ENCODE peak calls at places on chromosomes 7 and 10, in seven cellular contexts. One of them, this sample, is unnamed.

GRCh38 chr7:85426487-85426960 is 239.7 kb upstream of the SEMA3D start:
- DNase-seq in left lung: no peak
- DNase-seq in cardiac muscle cell: no peak
- DNase-seq in SK-N-SH: no peak
- DNase-seq in K562: no peak
- DNase-seq in Panc1: no peak
- DNase-seq in CD4-positive, alpha-beta memory T cell: no peak
- DNase-seq in this sample: no peak

GRCh38 chr7:151109094-151110048 is 23.1 kb downstream of the AGAP3 start:
- DNase-seq in Panc1: no peak
- DNase-seq in cardiac muscle cell: no peak
- DNase-seq in left lung: peak; percentile 76
- DNase-seq in CD4-positive, alpha-beta memory T cell: no peak
- DNase-seq in K562: peak; percentile 90
- DNase-seq in SK-N-SH: no peak
- DNase-seq in this sample: no peak

GRCh38 chr10:68721673-68721963 is 579 bp downstream of the CCAR1 start:
- DNase-seq in SK-N-SH: no peak
- DNase-seq in K562: no peak
- DNase-seq in left lung: no peak
- DNase-seq in Panc1: no peak
- DNase-seq in cardiac muscle cell: no peak
- DNase-seq in CD4-positive, alpha-beta memory T cell: no peak
- DNase-seq in this sample: no peak

GRCh38 chr7:137879357-137880158 is 32.8 kb upstream of the DGKI start:
- DNase-seq in SK-N-SH: no peak
- DNase-seq in K562: no peak
- DNase-seq in cardiac muscle cell: no peak
- DNase-seq in left lung: no peak
- DNase-seq in CD4-positive, alpha-beta memory T cell: no peak
- DNase-seq in Panc1: no peak
- DNase-seq in this sample: peak; percentile 29

GRCh38 chr10:118798186-118798811 is 43.5 kb upstream of the CACUL1 start:
- DNase-seq in CD4-positive, alpha-beta memory T cell: no peak
- DNase-seq in SK-N-SH: no peak
- DNase-seq in cardiac muscle cell: no peak
- DNase-seq in K562: no peak
- DNase-seq in Panc1: no peak
- DNase-seq in left lung: no peak
- DNase-seq in this sample: no peak

GRCh38 chr10:24722131-24722675 is 1.5 kb downstream of the ARHGAP21 start:
- DNase-seq in CD4-positive, alpha-beta memory T cell: no peak
- DNase-seq in Panc1: no peak
- DNase-seq in cardiac muscle cell: no peak
- DNase-seq in SK-N-SH: no peak
- DNase-seq in left lung: no peak
- DNase-seq in K562: no peak
- DNase-seq in this sample: no peak

GRCh38 chr7:45267262-45267661 is 109.7 kb downstream of the RAMP3 start:
- DNase-seq in cardiac muscle cell: peak; percentile 58
- DNase-seq in K562: no peak
- DNase-seq in CD4-positive, alpha-beta memory T cell: no peak
- DNase-seq in SK-N-SH: no peak
- DNase-seq in left lung: no peak
- DNase-seq in Panc1: no peak
- DNase-seq in this sample: no peak

GRCh38 chr7:37848297-37848696 is at the start of gene NME8:
- DNase-seq in SK-N-SH: no peak
- DNase-seq in K562: no peak
- DNase-seq in CD4-positive, alpha-beta memory T cell: no peak
- DNase-seq in cardiac muscle cell: no peak
- DNase-seq in left lung: no peak
- DNase-seq in Panc1: no peak
- DNase-seq in this sample: no peak

GRCh38 chr7:27115161-27116018 is 12.9 kb upstream of the HOXA2 start:
- DNase-seq in Panc1: no peak
- DNase-seq in left lung: no peak
- DNase-seq in K562: no peak
- DNase-seq in SK-N-SH: no peak
- DNase-seq in cardiac muscle cell: no peak
- DNase-seq in CD4-positive, alpha-beta memory T cell: no peak
- DNase-seq in this sample: peak; percentile 86
- H3K4me1 ChIP-seq in Panc1: peaks cover 60% of the 10 kb centered on the region
- H3K4me1 ChIP-seq in left lung: peaks cover 9% of the 10 kb centered on the region
- H3K4me1 ChIP-seq in K562: peaks cover 19% of the 10 kb centered on the region
- H3K4me1 ChIP-seq in SK-N-SH: no peaks in the 10 kb centered on the region
- H3K4me1 ChIP-seq in cardiac muscle cell: peaks cover 11% of the 10 kb centered on the region
- H3K4me1 ChIP-seq in CD4-positive, alpha-beta memory T cell: no peaks in the 10 kb centered on the region
- H3K4me1 ChIP-seq in this sample: peaks cover 32% of the 10 kb centered on the region

GRCh38 chr10:106825996-106826395 is 338.5 kb downstream of the SORCS1 start:
- DNase-seq in SK-N-SH: no peak
- DNase-seq in Panc1: no peak
- DNase-seq in left lung: no peak
- DNase-seq in CD4-positive, alpha-beta memory T cell: no peak
- DNase-seq in cardiac muscle cell: peak; percentile 81
- DNase-seq in K562: no peak
- DNase-seq in this sample: no peak
- H3K4me1 ChIP-seq in SK-N-SH: no peaks in the 10 kb centered on the region
- H3K4me1 ChIP-seq in Panc1: no peaks in the 10 kb centered on the region
- H3K4me1 ChIP-seq in left lung: no peaks in the 10 kb centered on the region
- H3K4me1 ChIP-seq in CD4-positive, alpha-beta memory T cell: no peaks in the 10 kb centered on the region
- H3K4me1 ChIP-seq in cardiac muscle cell: peaks cover 34% of the 10 kb centered on the region
- H3K4me1 ChIP-seq in K562: no peaks in the 10 kb centered on the region
- H3K4me1 ChIP-seq in this sample: no peaks in the 10 kb centered on the region

DNA sequence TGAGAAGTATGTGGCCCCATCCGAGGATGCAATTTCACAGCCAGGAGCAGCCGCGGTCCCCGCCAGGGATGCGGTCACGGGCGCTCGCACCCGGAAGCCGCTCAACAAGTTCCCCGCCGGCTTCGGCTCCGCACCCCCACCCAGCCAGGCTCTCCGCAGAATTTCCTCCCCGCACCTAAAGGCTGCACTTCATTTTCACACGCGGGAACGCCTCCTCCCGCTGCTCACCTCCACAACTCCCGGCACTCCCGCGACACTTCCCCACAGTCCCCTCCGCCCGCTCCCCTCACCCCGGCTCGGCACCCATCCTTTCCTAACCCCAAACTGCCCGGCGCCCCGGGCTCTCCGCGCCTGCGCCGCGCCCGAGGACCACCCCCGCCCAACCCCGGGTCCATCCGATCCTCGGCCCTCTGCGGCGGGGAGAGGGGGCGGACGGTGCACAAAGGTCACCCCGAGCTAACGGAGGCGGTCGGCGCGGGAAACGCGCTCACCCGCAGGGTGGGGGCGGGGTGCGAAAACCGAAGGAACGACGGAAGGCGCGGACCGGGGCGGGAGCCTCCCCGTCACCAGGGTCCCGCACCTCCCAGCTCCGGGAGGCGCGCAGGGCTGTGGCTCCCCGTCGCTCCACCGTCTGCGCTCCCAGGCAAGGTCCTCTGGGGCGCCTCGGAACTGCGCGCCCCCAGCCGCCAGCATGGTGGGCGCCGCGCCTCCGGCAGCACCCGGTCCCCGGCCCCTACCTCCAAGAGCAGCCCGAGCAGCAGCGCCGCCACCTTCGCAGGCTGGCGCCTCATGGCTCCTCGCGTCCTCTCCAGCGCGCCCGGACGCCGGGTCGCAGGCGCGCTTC is 546 bp downstream of the VOPP1 start:
- DNase-seq in cardiac muscle cell: peak; percentile 58
- DNase-seq in left lung: peak; percentile 93
- DNase-seq in K562: peak; percentile 81
- DNase-seq in SK-N-SH: peak; percentile 90
- DNase-seq in CD4-positive, alpha-beta memory T cell: peak; percentile 68
- DNase-seq in Panc1: no peak
- DNase-seq in this sample: peak; percentile 69
- H3K4me1 ChIP-seq in cardiac muscle cell: no peaks in the 10 kb centered on the region
- H3K4me1 ChIP-seq in left lung: peaks cover 52% of the 10 kb centered on the region
- H3K4me1 ChIP-seq in K562: peaks cover 35% of the 10 kb centered on the region
- H3K4me1 ChIP-seq in SK-N-SH: peaks cover 45% of the 10 kb centered on the region
- H3K4me1 ChIP-seq in CD4-positive, alpha-beta memory T cell: peaks cover 64% of the 10 kb centered on the region
- H3K4me1 ChIP-seq in Panc1: peaks cover 38% of the 10 kb centered on the region
- H3K4me1 ChIP-seq in this sample: peaks cover 27% of the 10 kb centered on the region

DNA sequence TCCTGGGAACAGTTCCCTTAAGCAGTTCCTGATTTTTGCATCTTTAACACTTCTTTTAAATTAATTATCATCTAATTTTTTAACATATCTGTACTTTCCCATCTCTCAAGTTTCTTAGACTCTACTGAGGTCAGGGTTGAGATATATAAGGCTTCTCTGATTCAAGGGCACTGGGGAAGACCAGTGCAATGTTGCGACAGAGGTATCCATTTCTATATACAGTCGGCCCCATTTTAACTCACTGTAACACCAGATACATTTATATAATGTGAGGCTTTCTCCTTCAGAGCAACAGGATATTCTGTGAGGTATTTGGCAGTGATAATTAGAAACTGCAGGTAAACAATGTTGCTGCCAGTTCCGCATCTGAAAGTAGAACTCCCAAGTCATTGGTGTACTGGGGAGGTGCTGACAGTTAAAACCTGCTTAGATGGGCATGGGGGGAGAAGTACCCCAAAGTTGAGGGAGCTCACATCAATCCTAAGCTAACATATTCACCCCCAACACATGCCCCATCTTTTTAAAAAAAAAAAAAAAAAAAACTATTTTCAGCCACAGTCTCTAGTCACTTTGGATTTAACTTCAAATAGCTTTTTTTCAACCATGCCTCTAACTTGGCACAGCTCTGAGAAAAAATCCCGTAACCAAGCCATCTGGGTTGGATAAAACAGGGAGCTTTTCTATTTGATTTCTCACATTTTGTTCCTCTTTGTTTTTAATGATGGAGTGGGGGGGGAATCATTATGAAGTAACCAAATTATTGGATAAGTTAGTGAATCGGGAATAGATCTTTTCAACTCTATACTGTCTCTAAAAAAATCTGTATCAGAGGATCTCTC is 62.9 kb downstream of the REEP3 start:
- DNase-seq in K562: no peak
- DNase-seq in Panc1: no peak
- DNase-seq in SK-N-SH: no peak
- DNase-seq in left lung: no peak
- DNase-seq in CD4-positive, alpha-beta memory T cell: no peak
- DNase-seq in cardiac muscle cell: no peak
- DNase-seq in this sample: no peak
- H3K4me1 ChIP-seq in K562: peaks cover 9% of the 10 kb centered on the region
- H3K4me1 ChIP-seq in Panc1: peaks cover 11% of the 10 kb centered on the region
- H3K4me1 ChIP-seq in SK-N-SH: peaks cover 8% of the 10 kb centered on the region
- H3K4me1 ChIP-seq in left lung: peaks cover 4% of the 10 kb centered on the region
- H3K4me1 ChIP-seq in CD4-positive, alpha-beta memory T cell: no peaks in the 10 kb centered on the region
- H3K4me1 ChIP-seq in cardiac muscle cell: peaks cover 13% of the 10 kb centered on the region
- H3K4me1 ChIP-seq in this sample: peaks cover 14% of the 10 kb centered on the region

GRCh38 chr10:50531388-50532077 is 92.2 kb downstream of the SGMS1 start:
- DNase-seq in left lung: no peak
- DNase-seq in Panc1: no peak
- DNase-seq in SK-N-SH: no peak
- DNase-seq in CD4-positive, alpha-beta memory T cell: no peak
- DNase-seq in K562: no peak
- DNase-seq in cardiac muscle cell: no peak
- DNase-seq in this sample: no peak
- H3K4me1 ChIP-seq in left lung: no peaks in the 10 kb centered on the region
- H3K4me1 ChIP-seq in Panc1: no peaks in the 10 kb centered on the region
- H3K4me1 ChIP-seq in SK-N-SH: no peaks in the 10 kb centered on the region
- H3K4me1 ChIP-seq in CD4-positive, alpha-beta memory T cell: peaks cover 9% of the 10 kb centered on the region
- H3K4me1 ChIP-seq in K562: peaks cover 8% of the 10 kb centered on the region
- H3K4me1 ChIP-seq in cardiac muscle cell: peaks cover 12% of the 10 kb centered on the region
- H3K4me1 ChIP-seq in this sample: no peaks in the 10 kb centered on the region

GRCh38 chr10:79219276-79219957 is 127.9 kb upstream of the PPIF start:
- DNase-seq in K562: no peak
- DNase-seq in left lung: no peak
- DNase-seq in cardiac muscle cell: no peak
- DNase-seq in SK-N-SH: no peak
- DNase-seq in Panc1: no peak
- DNase-seq in CD4-positive, alpha-beta memory T cell: no peak
- DNase-seq in this sample: no peak
- H3K4me1 ChIP-seq in K562: peaks cover 18% of the 10 kb centered on the region
- H3K4me1 ChIP-seq in left lung: peaks cover 41% of the 10 kb centered on the region
- H3K4me1 ChIP-seq in cardiac muscle cell: peaks cover 48% of the 10 kb centered on the region
- H3K4me1 ChIP-seq in SK-N-SH: peaks cover 33% of the 10 kb centered on the region
- H3K4me1 ChIP-seq in Panc1: no peaks in the 10 kb centered on the region
- H3K4me1 ChIP-seq in CD4-positive, alpha-beta memory T cell: no peaks in the 10 kb centered on the region
- H3K4me1 ChIP-seq in this sample: no peaks in the 10 kb centered on the region

DNA sequence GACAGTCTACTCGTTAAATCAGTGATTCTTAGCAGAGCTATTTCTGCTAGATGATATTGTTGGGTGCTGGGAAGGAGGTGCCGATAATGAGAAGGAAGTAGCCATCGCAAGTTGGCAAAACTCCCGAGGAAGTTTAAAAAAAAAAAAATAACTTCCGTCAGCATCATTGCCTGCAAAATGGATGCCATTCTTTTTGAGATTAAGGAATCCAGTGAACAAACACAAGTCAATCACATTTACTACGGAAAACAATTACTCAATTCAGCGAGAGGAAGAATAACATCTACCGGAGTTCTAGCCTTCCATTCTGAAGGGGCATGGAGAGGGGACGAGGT is 74.4 kb upstream of the SFMBT2 start:
- DNase-seq in left lung: no peak
- DNase-seq in CD4-positive, alpha-beta memory T cell: no peak
- DNase-seq in cardiac muscle cell: no peak
- DNase-seq in Panc1: no peak
- DNase-seq in K562: no peak
- DNase-seq in SK-N-SH: no peak
- DNase-seq in this sample: no peak
- H3K4me1 ChIP-seq in left lung: peaks cover 37% of the 10 kb centered on the region
- H3K4me1 ChIP-seq in CD4-positive, alpha-beta memory T cell: peaks cover 58% of the 10 kb centered on the region
- H3K4me1 ChIP-seq in cardiac muscle cell: peaks cover 18% of the 10 kb centered on the region
- H3K4me1 ChIP-seq in Panc1: no peaks in the 10 kb centered on the region
- H3K4me1 ChIP-seq in K562: no peaks in the 10 kb centered on the region
- H3K4me1 ChIP-seq in SK-N-SH: no peaks in the 10 kb centered on the region
- H3K4me1 ChIP-seq in this sample: no peaks in the 10 kb centered on the region

GRCh38 chr7:154416714-154417113 is 364.5 kb downstream of the DPP6 start:
- DNase-seq in SK-N-SH: no peak
- DNase-seq in cardiac muscle cell: no peak
- DNase-seq in K562: no peak
- DNase-seq in left lung: no peak
- DNase-seq in CD4-positive, alpha-beta memory T cell: no peak
- DNase-seq in Panc1: no peak
- DNase-seq in this sample: no peak

GRCh38 chr7:154419344-154419743 is 367.1 kb downstream of the DPP6 start:
- DNase-seq in SK-N-SH: no peak
- DNase-seq in cardiac muscle cell: no peak
- DNase-seq in CD4-positive, alpha-beta memory T cell: no peak
- DNase-seq in K562: no peak
- DNase-seq in left lung: no peak
- DNase-seq in Panc1: no peak
- DNase-seq in this sample: no peak

GRCh38 chr7:154412105-154412504 is 359.9 kb downstream of the DPP6 start:
- DNase-seq in Panc1: no peak
- DNase-seq in CD4-positive, alpha-beta memory T cell: no peak
- DNase-seq in SK-N-SH: no peak
- DNase-seq in cardiac muscle cell: no peak
- DNase-seq in left lung: no peak
- DNase-seq in K562: no peak
- DNase-seq in this sample: no peak

GRCh38 chr7:154415709-154416399 is 363.7 kb downstream of the DPP6 start:
- DNase-seq in K562: no peak
- DNase-seq in CD4-positive, alpha-beta memory T cell: no peak
- DNase-seq in Panc1: no peak
- DNase-seq in left lung: no peak
- DNase-seq in SK-N-SH: no peak
- DNase-seq in cardiac muscle cell: no peak
- DNase-seq in this sample: no peak
- H3K4me1 ChIP-seq in K562: no peaks in the 10 kb centered on the region
- H3K4me1 ChIP-seq in CD4-positive, alpha-beta memory T cell: no peaks in the 10 kb centered on the region
- H3K4me1 ChIP-seq in Panc1: no peaks in the 10 kb centered on the region
- H3K4me1 ChIP-seq in left lung: no peaks in the 10 kb centered on the region
- H3K4me1 ChIP-seq in SK-N-SH: no peaks in the 10 kb centered on the region
- H3K4me1 ChIP-seq in cardiac muscle cell: no peaks in the 10 kb centered on the region
- H3K4me1 ChIP-seq in this sample: no peaks in the 10 kb centered on the region